ENCODE peak calls at places on chromosomes 7 and 10, in eight cellular contexts. T is progenitor cell of endocrine pancreas, Q is retinal pigment epithelial cell, N is upper lobe of left lung, Z is D721Med, M is neural progenitor cell, W is GM10248, V is uterus. D is an unnamed sample.

GRCh38 chr7:79217468-79217867 is 236.0 kb downstream of the MAGI2 start:
- DNase-seq in T (no peak), Q (no peak), N (no peak), Z (no peak), M (no peak), W (no peak), V (no peak), D (no peak)

GRCh38 chr7:51732066-51732465 is 415.5 kb upstream of the COBL start:
- DNase-seq in T (no peak), Q (no peak), N (no peak), Z (no peak), M (peak; percentile 36), W (no peak), V (no peak), D (no peak)

GRCh38 chr10:125162181-125162906 is 2.0 kb upstream of the CTBP2 start:
- DNase-seq in T (peak; percentile 29), Q (no peak), N (peak; percentile 78), Z (no peak), M (peak; percentile 71), W (no peak), V (no peak), D (peak; percentile 62)

GRCh38 chr10:32175629-32176028 is 119.4 kb upstream of the KIF5B start:
- DNase-seq in T (no peak), Q (no peak), N (no peak), Z (no peak), M (no peak), W (no peak), V (no peak), D (no peak)

GRCh38 chr10:27759483-27760281 is 14.1 kb upstream of the MKX start:
- DNase-seq in T (no peak), Q (no peak), N (no peak), Z (no peak), M (peak; percentile 50), W (no peak), V (no peak), D (no peak)

GRCh38 chr7:36278767-36279171 is 110.9 kb upstream of the ANLN start:
- DNase-seq in T (no peak), Q (no peak), N (no peak), Z (no peak), M (no peak), W (no peak), V (peak; percentile 65), D (no peak)

GRCh38 chr10:123781956-123782500 is 109.6 kb downstream of the CPXM2 start:
- DNase-seq in T (no peak), Q (no peak), N (no peak), Z (no peak), M (peak; percentile 48), W (no peak), V (no peak), D (no peak)

GRCh38 chr10:79331709-79332108 is 15.6 kb upstream of the PPIF start:
- DNase-seq in T (no peak), Q (no peak), N (no peak), Z (no peak), M (no peak), W (peak; percentile 83), V (no peak), D (no peak)

GRCh38 chr10:98340946-98341345 is 73.0 kb upstream of the LOXL4 start:
- DNase-seq in T (no peak), Q (no peak), N (no peak), Z (no peak), M (no peak), W (no peak), V (no peak), D (no peak)

GRCh38 chr7:156497776-156498509 is 142.6 kb upstream of the RNF32 start:
- DNase-seq in T (no peak), Q (no peak), N (peak; percentile 43), Z (no peak), M (no peak), W (no peak), V (no peak), D (no peak)

GRCh38 chr7:53521638-53522184 is 486.3 kb downstream of the POM121L12 start:
- DNase-seq in T (no peak), Q (no peak), N (no peak), Z (no peak), M (no peak), W (no peak), V (no peak), D (no peak)

GRCh38 chr10:46048152-46048551 is 2.1 kb upstream of the MSMB start:
- DNase-seq in T (no peak), Q (no peak), N (no peak), Z (no peak), M (no peak), W (no peak), V (no peak), D (no peak)

DNA sequence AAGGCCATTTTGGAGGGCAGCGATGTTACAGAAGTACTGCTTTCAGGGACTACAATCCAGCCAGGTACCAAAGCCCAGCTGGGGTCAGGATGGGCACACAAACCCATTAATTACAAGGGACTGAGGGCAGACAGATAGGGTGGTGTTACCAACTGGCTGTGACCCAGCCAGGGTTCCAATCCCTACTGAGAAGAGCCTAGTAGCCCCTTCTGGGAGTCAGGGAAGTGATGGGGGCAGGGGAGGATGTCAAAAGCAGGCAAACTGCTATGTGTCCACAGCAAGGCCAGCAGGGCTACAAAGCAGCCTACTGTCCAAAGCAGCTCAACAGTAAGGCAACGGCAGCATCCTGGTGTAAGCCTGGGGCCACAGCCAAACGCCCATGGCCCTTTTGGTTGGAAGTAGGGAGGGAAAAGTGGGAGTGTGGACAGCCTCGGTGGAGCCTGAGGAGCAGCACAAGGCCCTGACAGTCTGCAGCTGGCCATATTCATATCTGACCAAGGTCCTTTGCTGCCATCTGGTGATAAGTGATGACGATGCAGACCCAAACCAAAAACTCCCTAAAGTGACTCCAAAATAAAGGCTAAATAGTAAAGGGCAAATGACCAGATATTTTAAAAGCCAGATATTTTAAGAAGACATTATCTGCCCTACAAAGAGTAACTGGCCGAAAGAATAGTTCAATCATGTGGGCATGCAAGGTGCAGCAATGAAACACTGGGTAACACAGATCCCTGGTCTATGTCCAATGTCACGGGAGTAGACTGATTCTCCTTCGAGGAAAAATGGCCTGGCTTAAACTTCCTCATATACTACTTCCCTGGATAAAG is 56.9 kb downstream of the XPNPEP1 start:
- DNase-seq in T (no peak), Q (no peak), N (no peak), Z (no peak), M (peak; percentile 60), W (no peak), V (no peak), D (no peak)
- TF ChIP-seq CTCF in T (peak; percentile 53), Q (peak; percentile 29), N (no peak), Z (peak; percentile 14), M (peak; percentile 63), W (peak; percentile 21), V (no peak), D (peak; percentile 68)

DNA sequence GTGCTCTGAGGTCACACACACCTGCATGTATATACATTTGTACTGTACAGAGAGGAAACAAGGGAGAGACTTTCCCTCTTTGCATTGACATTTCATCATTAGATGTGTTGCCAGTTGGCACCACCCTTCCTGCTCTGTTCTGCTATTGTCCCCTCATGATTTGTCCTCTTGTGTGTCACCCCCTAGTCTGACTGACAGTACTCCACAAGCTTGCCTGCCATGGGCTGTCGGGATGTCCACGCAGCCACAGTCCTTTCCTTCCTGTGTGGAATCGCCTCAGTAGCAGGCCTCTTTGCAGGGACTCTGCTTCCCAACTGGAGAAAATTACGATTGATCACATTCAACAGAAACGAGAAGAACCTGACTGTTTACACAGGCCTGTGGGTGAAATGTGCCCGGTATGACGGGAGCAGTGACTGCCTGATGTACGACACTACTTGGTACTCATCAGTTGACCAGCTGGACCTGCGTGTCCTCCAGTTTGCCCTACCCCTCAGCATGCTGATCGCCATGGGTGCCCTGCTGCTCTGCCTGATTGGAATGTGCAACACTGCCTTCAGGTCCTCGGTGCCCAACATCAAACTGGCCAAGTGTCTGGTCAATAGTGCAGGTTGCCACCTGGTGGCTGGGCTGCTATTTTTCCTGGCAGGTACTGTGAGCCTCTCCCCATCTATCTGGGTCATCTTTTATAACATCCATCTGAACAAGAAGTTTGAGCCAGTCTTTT is 9.4 kb downstream of the CLDN12 start:
- DNase-seq in T (no peak), Q (no peak), N (no peak), Z (no peak), M (peak; percentile 33), W (no peak), V (no peak), D (no peak)
- TF ChIP-seq CTCF in T (peak; percentile 34), Q (peak; percentile 43), N (no peak), Z (peak; percentile 39), M (peak; percentile 49), W (peak; percentile 31), V (no peak), D (peak; percentile 32)

GRCh38 chr7:148079206-148079605 is 511.4 kb upstream of the C7orf33 start:
- DNase-seq in T (no peak), Q (no peak), N (no peak), Z (no peak), M (no peak), W (no peak), V (no peak), D (no peak)

GRCh38 chr7:148079681-148080080 is 510.9 kb upstream of the C7orf33 start:
- DNase-seq in T (no peak), Q (no peak), N (no peak), Z (no peak), M (no peak), W (no peak), V (no peak), D (no peak)

GRCh38 chr7:148084138-148084537 is 506.4 kb upstream of the C7orf33 start:
- DNase-seq in T (peak; percentile 32), Q (peak; percentile 5), N (no peak), Z (no peak), M (peak; percentile 80), W (no peak), V (peak; percentile 30), D (no peak)
- TF ChIP-seq CTCF in T (peak; percentile 88), Q (peak; percentile 65), N (no peak), Z (peak; percentile 89), M (peak; percentile 93), W (peak; percentile 76), V (peak; percentile 52), D (peak; percentile 91)

DNA sequence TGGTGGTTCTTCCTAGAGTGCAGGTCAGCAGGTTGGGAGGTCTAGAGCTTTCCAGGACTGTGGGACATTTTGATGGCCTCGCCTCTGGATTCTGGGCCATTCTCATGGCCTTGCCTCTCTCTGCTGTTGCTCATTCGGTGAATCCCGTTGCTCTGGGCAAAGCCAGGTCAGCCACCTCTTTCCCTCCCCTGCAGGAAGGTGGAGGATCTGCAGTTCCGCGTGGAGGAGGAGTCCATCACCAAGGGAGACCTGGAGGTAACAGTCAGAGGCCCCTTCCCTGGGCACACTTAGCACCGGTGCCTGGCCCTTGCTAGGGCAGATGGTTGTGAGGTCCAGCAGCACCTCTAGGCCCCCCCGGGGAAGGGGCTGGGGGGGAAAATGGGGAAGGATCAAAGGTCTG is 74.9 kb downstream of the CLIP2 start:
- DNase-seq in T (no peak), Q (no peak), N (no peak), Z (no peak), M (peak; percentile 26), W (no peak), V (no peak), D (no peak)
- TF ChIP-seq CTCF in T (peak; percentile 26), Q (peak; percentile 32), N (no peak), Z (no peak), M (peak; percentile 29), W (no peak), V (no peak), D (peak; percentile 46)

GRCh38 chr7:124130-124949 is 68.0 kb upstream of the FAM20C start:
- DNase-seq in T (no peak), Q (no peak), N (no peak), Z (no peak), M (no peak), W (no peak), V (no peak), D (no peak)
- TF ChIP-seq CTCF in T (no peak), Q (no peak), N (no peak), Z (no peak), M (no peak), W (no peak), V (no peak), D (no peak)

D was measured in type B pancreatic cell.